ENCODE peak calls at places on chromosomes 7 and 10, in six cellular contexts. One of them, this sample, is unnamed.

GRCh38 chr10:43259248-43259980 is 7.5 kb downstream of the RASGEF1A start:
- DNase-seq in progenitor cell of endocrine pancreas: no peak
- DNase-seq in GM23338: no peak
- DNase-seq in bronchial epithelial cell: no peak
- DNase-seq in GDM1: no peak
- DNase-seq in iris pigment epithelial cell: no peak
- DNase-seq in this sample: no peak

GRCh38 chr7:42338231-42339222 is 101.5 kb upstream of the GLI3 start:
- DNase-seq in progenitor cell of endocrine pancreas: no peak
- DNase-seq in GM23338: peak; percentile 21
- DNase-seq in bronchial epithelial cell: no peak
- DNase-seq in GDM1: no peak
- DNase-seq in iris pigment epithelial cell: peak; percentile 46
- DNase-seq in this sample: no peak

GRCh38 chr7:121503730-121504129 is 107.6 kb upstream of the FAM3C start:
- DNase-seq in progenitor cell of endocrine pancreas: no peak
- DNase-seq in GM23338: no peak
- DNase-seq in bronchial epithelial cell: no peak
- DNase-seq in GDM1: no peak
- DNase-seq in iris pigment epithelial cell: no peak
- DNase-seq in this sample: no peak

GRCh38 chr10:110456046-110456445 is 41.7 kb upstream of the DUSP5 start:
- DNase-seq in progenitor cell of endocrine pancreas: no peak
- DNase-seq in GM23338: no peak
- DNase-seq in bronchial epithelial cell: peak; percentile 37
- DNase-seq in GDM1: no peak
- DNase-seq in iris pigment epithelial cell: no peak
- DNase-seq in this sample: no peak

GRCh38 chr7:150378115-150378852 is 846 bp upstream of the ZNF775 start:
- DNase-seq in progenitor cell of endocrine pancreas: peak; percentile 47
- DNase-seq in GM23338: peak; percentile 97
- DNase-seq in bronchial epithelial cell: peak; percentile 50
- DNase-seq in GDM1: peak; percentile 31
- DNase-seq in iris pigment epithelial cell: peak; percentile 63
- DNase-seq in this sample: peak; percentile 76

GRCh38 chr10:12469345-12469744 is 120.0 kb downstream of the CAMK1D start:
- DNase-seq in progenitor cell of endocrine pancreas: no peak
- DNase-seq in GM23338: no peak
- DNase-seq in bronchial epithelial cell: peak; percentile 12
- DNase-seq in GDM1: no peak
- DNase-seq in iris pigment epithelial cell: no peak
- DNase-seq in this sample: no peak

GRCh38 chr10:72171175-72171630 is 44.6 kb upstream of the ANAPC16 start:
- DNase-seq in progenitor cell of endocrine pancreas: no peak
- DNase-seq in GM23338: no peak
- DNase-seq in bronchial epithelial cell: peak; percentile 95
- DNase-seq in GDM1: no peak
- DNase-seq in iris pigment epithelial cell: peak; percentile 91
- DNase-seq in this sample: peak; percentile 90

GRCh38 chr7:129610709-129611245 is 743 bp upstream of the NRF1 start:
- DNase-seq in progenitor cell of endocrine pancreas: no peak
- DNase-seq in GM23338: peak; percentile 24
- DNase-seq in bronchial epithelial cell: no peak
- DNase-seq in GDM1: no peak
- DNase-seq in iris pigment epithelial cell: no peak
- DNase-seq in this sample: no peak

GRCh38 chr10:63582686-63583085 is 61.5 kb downstream of the REEP3 start:
- DNase-seq in progenitor cell of endocrine pancreas: no peak
- DNase-seq in GM23338: no peak
- DNase-seq in bronchial epithelial cell: no peak
- DNase-seq in GDM1: no peak
- DNase-seq in iris pigment epithelial cell: no peak
- DNase-seq in this sample: no peak

GRCh38 chr7:31043035-31043434 is 9.1 kb upstream of the ADCYAP1R1 start:
- DNase-seq in progenitor cell of endocrine pancreas: no peak
- DNase-seq in GM23338: peak; percentile 69
- DNase-seq in bronchial epithelial cell: no peak
- DNase-seq in GDM1: no peak
- DNase-seq in iris pigment epithelial cell: no peak
- DNase-seq in this sample: no peak

GRCh38 chr10:109740436-109740835 is 182.9 kb downstream of the XPNPEP1 start:
- DNase-seq in progenitor cell of endocrine pancreas: no peak
- DNase-seq in GM23338: no peak
- DNase-seq in bronchial epithelial cell: no peak
- DNase-seq in GDM1: no peak
- DNase-seq in iris pigment epithelial cell: peak; percentile 73
- DNase-seq in this sample: peak; percentile 98

GRCh38 chr10:68139451-68140272 is 30.4 kb downstream of the MYPN start:
- DNase-seq in progenitor cell of endocrine pancreas: no peak
- DNase-seq in GM23338: no peak
- DNase-seq in bronchial epithelial cell: no peak
- DNase-seq in GDM1: no peak
- DNase-seq in iris pigment epithelial cell: peak; percentile 16
- DNase-seq in this sample: peak; percentile 9

GRCh38 chr10:71743099-71743838 is 23.7 kb upstream of the C10orf105 start:
- DNase-seq in progenitor cell of endocrine pancreas: no peak
- DNase-seq in GM23338: no peak
- DNase-seq in bronchial epithelial cell: no peak
- DNase-seq in GDM1: no peak
- DNase-seq in iris pigment epithelial cell: no peak
- DNase-seq in this sample: no peak

GRCh38 chr10:89814278-89814677 is 112.9 kb downstream of the KIF20B start:
- DNase-seq in progenitor cell of endocrine pancreas: no peak
- DNase-seq in GM23338: no peak
- DNase-seq in bronchial epithelial cell: no peak
- DNase-seq in GDM1: no peak
- DNase-seq in iris pigment epithelial cell: no peak
- DNase-seq in this sample: peak; percentile 48

GRCh38 chr7:98305951-98306535 is 24.6 kb downstream of the BRI3 start:
- DNase-seq in progenitor cell of endocrine pancreas: no peak
- DNase-seq in GM23338: no peak
- DNase-seq in bronchial epithelial cell: no peak
- DNase-seq in GDM1: no peak
- DNase-seq in iris pigment epithelial cell: no peak
- DNase-seq in this sample: peak; percentile 37

GRCh38 chr10:112383325-112383724 is 9.4 kb downstream of the ACSL5 start:
- DNase-seq in progenitor cell of endocrine pancreas: no peak
- DNase-seq in GM23338: no peak
- DNase-seq in bronchial epithelial cell: peak; percentile 59
- DNase-seq in GDM1: no peak
- DNase-seq in iris pigment epithelial cell: peak; percentile 86
- DNase-seq in this sample: peak; percentile 90

GRCh38 chr10:47164126-47164799 is 135.7 kb upstream of the GDF10 start:
- DNase-seq in progenitor cell of endocrine pancreas: no peak
- DNase-seq in GM23338: no peak
- DNase-seq in bronchial epithelial cell: peak; percentile 75
- DNase-seq in GDM1: no peak
- DNase-seq in iris pigment epithelial cell: peak; percentile 90
- DNase-seq in this sample: peak; percentile 84

GRCh38 chr7:69598081-69598486 is at the start of gene AUTS2:
- DNase-seq in progenitor cell of endocrine pancreas: peak; percentile 89
- DNase-seq in GM23338: peak; percentile 92
- DNase-seq in bronchial epithelial cell: no peak
- DNase-seq in GDM1: peak; percentile 95
- DNase-seq in iris pigment epithelial cell: peak; percentile 69
- DNase-seq in this sample: peak; percentile 47

GRCh38 chr10:101694674-101695403 is at the start of gene FBXW4:
- DNase-seq in progenitor cell of endocrine pancreas: peak; percentile 37
- DNase-seq in GM23338: peak; percentile 85
- DNase-seq in bronchial epithelial cell: no peak
- DNase-seq in GDM1: peak; percentile 54
- DNase-seq in iris pigment epithelial cell: no peak
- DNase-seq in this sample: no peak

GRCh38 chr7:55474944-55475911 is 97.1 kb downstream of the VOPP1 start:
- DNase-seq in progenitor cell of endocrine pancreas: no peak
- DNase-seq in GM23338: no peak
- DNase-seq in bronchial epithelial cell: no peak
- DNase-seq in GDM1: no peak
- DNase-seq in iris pigment epithelial cell: no peak
- DNase-seq in this sample: no peak

GRCh38 chr10:119502214-119502613 is 40.3 kb downstream of the RGS10 start:
- DNase-seq in progenitor cell of endocrine pancreas: no peak
- DNase-seq in GM23338: no peak
- DNase-seq in bronchial epithelial cell: no peak
- DNase-seq in GDM1: no peak
- DNase-seq in iris pigment epithelial cell: no peak
- DNase-seq in this sample: no peak

GRCh38 chr7:101939136-101939695 is 121.8 kb downstream of the CUX1 start:
- DNase-seq in progenitor cell of endocrine pancreas: no peak
- DNase-seq in GM23338: no peak
- DNase-seq in bronchial epithelial cell: no peak
- DNase-seq in GDM1: no peak
- DNase-seq in iris pigment epithelial cell: no peak
- DNase-seq in this sample: no peak

GRCh38 chr7:107528461-107528860 is 35.3 kb downstream of the COG5 start:
- DNase-seq in progenitor cell of endocrine pancreas: no peak
- DNase-seq in GM23338: no peak
- DNase-seq in bronchial epithelial cell: peak; percentile 64
- DNase-seq in GDM1: no peak
- DNase-seq in iris pigment epithelial cell: peak; percentile 82
- DNase-seq in this sample: peak; percentile 57

GRCh38 chr7:38374507-38374906 is 101.1 kb upstream of the TARP start:
- DNase-seq in progenitor cell of endocrine pancreas: no peak
- DNase-seq in GM23338: peak; percentile 80
- DNase-seq in bronchial epithelial cell: peak; percentile 24
- DNase-seq in GDM1: peak; percentile 27
- DNase-seq in iris pigment epithelial cell: peak; percentile 47
- DNase-seq in this sample: peak; percentile 13

GRCh38 chr7:112186300-112186699 is 19.9 kb downstream of the DOCK4 start:
- DNase-seq in progenitor cell of endocrine pancreas: no peak
- DNase-seq in GM23338: no peak
- DNase-seq in bronchial epithelial cell: no peak
- DNase-seq in GDM1: no peak
- DNase-seq in iris pigment epithelial cell: no peak
- DNase-seq in this sample: no peak

This sample was measured in amniotic epithelial cell.